ENCODE peak calls at places on chromosome 13, in six cellular contexts. P, A, L, H, X and F are unnamed samples.
A peak's percentile ranks its signal among the peaks of the same experiment; 100 is the strongest.

GRCh38 chr13:42991892-42992584 is at the start of gene EPSTI1:
- DNase-seq in P (peak; percentile 26), A (peak; percentile 90), L (peak; percentile 63), H (peak; percentile 66), X (peak; percentile 77), F (peak; percentile 78)

GRCh38 chr13:100630564-100630963 is 42.0 kb upstream of the GGACT start:
- DNase-seq in P (no peak), A (no peak), L (no peak), H (no peak), X (no peak), F (no peak)

GRCh38 chr13:57583529-57583928 is 48.0 kb upstream of the PCDH17 start:
- DNase-seq in P (no peak), A (no peak), L (no peak), H (no peak), X (no peak), F (no peak)

GRCh38 chr13:59584101-59584500 is 579.6 kb downstream of the DIAPH3 start:
- DNase-seq in P (no peak), A (no peak), L (no peak), H (no peak), X (no peak), F (no peak)

GRCh38 chr13:80923907-80924306 is 583.0 kb upstream of the SPRY2 start:
- DNase-seq in P (no peak), A (no peak), L (no peak), H (no peak), X (no peak), F (no peak)

GRCh38 chr13:78759704-78760103 is 100.7 kb upstream of the OBI1 start:
- DNase-seq in P (no peak), A (no peak), L (no peak), H (no peak), X (no peak), F (no peak)

GRCh38 chr13:95267662-95268369 is 33.4 kb downstream of the ABCC4 start:
- DNase-seq in P (no peak), A (no peak), L (no peak), H (no peak), X (no peak), F (peak; percentile 36)

GRCh38 chr13:29908411-29908810 is 58.0 kb upstream of the UBL3 start:
- DNase-seq in P (no peak), A (no peak), L (peak; percentile 42), H (no peak), X (no peak), F (no peak)

GRCh38 chr13:99575376-99575775 is 74.1 kb downstream of the TM9SF2 start:
- DNase-seq in P (no peak), A (peak; percentile 68), L (no peak), H (no peak), X (no peak), F (no peak)

GRCh38 chr13:30088312-30088855 is 219.0 kb downstream of the KATNAL1 start:
- DNase-seq in P (no peak), A (no peak), L (no peak), H (no peak), X (no peak), F (no peak)

GRCh38 chr13:28741080-28741479 is 22.3 kb upstream of the SLC46A3 start:
- DNase-seq in P (no peak), A (no peak), L (no peak), H (no peak), X (no peak), F (no peak)

GRCh38 chr13:20019033-20019432 is 60.5 kb downstream of the ZMYM2 start:
- DNase-seq in P (no peak), A (no peak), L (no peak), H (no peak), X (no peak), F (no peak)

GRCh38 chr13:52159159-52159982 is at the start of gene NEK3:
- DNase-seq in P (peak; percentile 30), A (peak; percentile 89), L (peak; percentile 68), H (peak; percentile 37), X (peak; percentile 83), F (peak; percentile 72)

GRCh38 chr13:66367356-66367755 is 862.8 kb downstream of the PCDH9 start:
- DNase-seq in P (no peak), A (no peak), L (no peak), H (no peak), X (no peak), F (no peak)

GRCh38 chr13:99217461-99218101 is 16.9 kb downstream of the UBAC2 start:
- DNase-seq in P (no peak), A (no peak), L (no peak), H (no peak), X (no peak), F (no peak)

GRCh38 chr13:99307648-99308339 is 595 bp upstream of the GPR183 start:
- DNase-seq in P (no peak), A (peak; percentile 71), L (no peak), H (no peak), X (no peak), F (no peak)

GRCh38 chr13:98443800-98444325 is 133.0 kb downstream of the STK24 start:
- DNase-seq in P (no peak), A (no peak), L (no peak), H (no peak), X (no peak), F (no peak)

GRCh38 chr13:102580552-102581169 is 16.1 kb upstream of the TPP2 start:
- DNase-seq in P (no peak), A (peak; percentile 68), L (no peak), H (peak; percentile 12), X (no peak), F (peak; percentile 55)

GRCh38 chr13:75486654-75487053 is 4.7 kb upstream of the TBC1D4 start:
- DNase-seq in P (no peak), A (no peak), L (no peak), H (no peak), X (no peak), F (no peak)

GRCh38 chr13:72726721-72727416 is 560 bp downstream of the MZT1 start:
- DNase-seq in P (no peak), A (no peak), L (no peak), H (peak; percentile 46), X (peak; percentile 68), F (peak; percentile 69)

GRCh38 chr13:26051231-26052135 is at the start of gene SHISA2:
- DNase-seq in P (no peak), A (peak; percentile 90), L (no peak), H (peak; percentile 13), X (peak; percentile 74), F (peak; percentile 18)

GRCh38 chr13:31174018-31174417 is 12.3 kb upstream of the HSPH1 start:
- DNase-seq in P (no peak), A (no peak), L (no peak), H (no peak), X (no peak), F (no peak)

GRCh38 chr13:101829484-101829883 is 377.0 kb downstream of the ITGBL1 start:
- DNase-seq in P (no peak), A (no peak), L (no peak), H (no peak), X (no peak), F (no peak)

GRCh38 chr13:110874508-110874960 is 40.3 kb downstream of the ANKRD10 start:
- DNase-seq in P (peak; percentile 66), A (peak; percentile 94), L (peak; percentile 91), H (peak; percentile 10), X (peak; percentile 93), F (peak; percentile 94)

GRCh38 chr13:110872034-110872767 is 42.7 kb downstream of the ANKRD10 start:
- DNase-seq in P (no peak), A (peak; percentile 49), L (peak; percentile 42), H (no peak), X (no peak), F (no peak)

GRCh38 chr13:110875243-110875642 is 39.6 kb downstream of the ANKRD10 start:
- DNase-seq in P (no peak), A (no peak), L (no peak), H (no peak), X (no peak), F (no peak)

GRCh38 chr13:110872768-110873638 is 41.9 kb downstream of the ANKRD10 start:
- DNase-seq in P (no peak), A (peak; percentile 46), L (no peak), H (no peak), X (no peak), F (no peak)

GRCh38 chr13:110873639-110874507 is 41.0 kb downstream of the ANKRD10 start:
- DNase-seq in P (no peak), A (peak; percentile 20), L (no peak), H (no peak), X (no peak), F (no peak)
- H3K4me3 ChIP-seq in P (peak overlapping the region; percentile 36), A (peak overlapping the region; percentile 73), L (peak overlapping the region; percentile 35), H (peak overlapping the region; percentile 18), X (peak overlapping the region; percentile 10), F (peak overlapping the region; percentile 28)

GRCh38 chr13:50713849-50714248 is 129.6 kb downstream of the DLEU7 start:
- DNase-seq in P (no peak), A (no peak), L (no peak), H (no peak), X (no peak), F (peak; percentile 19)
- H3K4me1 ChIP-seq in P (no peaks in the 10 kb centered on the region), A (no peaks in the 10 kb centered on the region), L (no peaks in the 10 kb centered on the region), H (peaks cover 12% of the 10 kb centered on the region), X (no peaks in the 10 kb centered on the region), F (no peaks in the 10 kb centered on the region)

GRCh38 chr13:37645181-37645580 is 46.6 kb upstream of the POSTN start:
- DNase-seq in P (no peak), A (peak; percentile 63), L (no peak), H (no peak), X (no peak), F (no peak)

GRCh38 chr13:37646531-37646930 is 48.0 kb upstream of the POSTN start:
- DNase-seq in P (no peak), A (no peak), L (no peak), H (no peak), X (no peak), F (no peak)

GRCh38 chr13:37640499-37640898 is 41.9 kb upstream of the POSTN start:
- DNase-seq in P (no peak), A (no peak), L (no peak), H (no peak), X (no peak), F (no peak)

GRCh38 chr13:37647038-37647650 is 48.6 kb upstream of the POSTN start:
- DNase-seq in P (no peak), A (peak; percentile 68), L (no peak), H (no peak), X (no peak), F (no peak)

DNA sequence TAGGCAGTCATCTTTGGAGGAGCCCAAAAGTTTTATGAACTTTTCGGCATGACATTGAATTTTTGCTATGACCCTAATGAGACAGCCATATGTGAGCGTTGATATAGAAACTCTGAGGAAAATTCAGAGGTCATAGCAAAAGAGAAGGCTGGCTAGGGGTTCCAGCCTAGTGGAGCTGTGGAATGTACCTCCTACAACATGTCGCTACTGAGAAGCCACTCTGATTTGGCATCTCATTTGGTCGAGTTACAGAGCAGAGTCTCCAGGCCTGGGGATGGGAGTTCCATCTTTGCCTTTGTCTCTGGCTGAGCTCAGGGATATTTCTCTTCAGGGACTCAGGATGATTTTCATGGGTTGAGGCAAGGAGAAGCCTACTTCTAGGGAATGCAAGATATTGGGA is 43.6 kb upstream of the POSTN start:
- DNase-seq in P (no peak), A (no peak), L (no peak), H (no peak), X (no peak), F (no peak)
- H3K27ac ChIP-seq in P (no peak overlapping the region), A (no peak overlapping the region), L (no peak overlapping the region), H (no peak overlapping the region), X (no peak overlapping the region), F (no peak overlapping the region)

DNA sequence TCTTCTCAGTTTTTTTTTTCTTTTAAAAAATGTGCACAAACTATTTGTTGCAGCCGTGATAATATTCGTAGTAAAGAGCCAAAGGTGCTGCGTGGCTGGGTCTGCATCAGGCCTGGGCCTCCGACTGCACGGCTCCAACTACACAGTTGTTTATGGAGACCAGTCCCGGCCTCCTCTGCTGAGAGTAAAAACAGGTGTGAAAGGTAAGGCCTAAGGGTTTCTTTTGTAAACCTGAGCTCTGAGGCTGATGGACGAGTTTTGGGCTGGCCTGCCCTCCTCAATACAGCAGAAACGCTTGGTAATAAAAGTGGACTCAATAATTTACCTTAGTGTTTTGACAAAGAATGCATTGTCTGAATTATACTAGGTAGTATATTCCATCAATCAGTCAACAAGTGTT is 3.9 kb downstream of the MBNL2 start:
- DNase-seq in P (no peak), A (peak; percentile 53), L (no peak), H (no peak), X (peak; percentile 59), F (no peak)
- H3K4me3 ChIP-seq in P (peak overlapping the region; percentile 57), A (no peak overlapping the region), L (peak overlapping the region; percentile 52), H (peak overlapping the region; percentile 32), X (peak overlapping the region; percentile 49), F (no peak overlapping the region)